ENCODE peak calls at places on chromosomes 7 and 10, in six cellular contexts. A is heart right ventricle; W is body of pancreas; Q is iPS-NIHi11; H is stimulated activated CD4-positive, alpha-beta T cell treated with anti-CD3 and anti-CD28 coated beads, Interleukin-12 subunit alpha, Interleukin-12 subunit beta, amount 100 ng/mL, for 4 hours; P is HFFc6. O is an unnamed sample.

GRCh38 chr7:139109983-139110411 is 477 bp upstream of the ZC3HAV1 start:
- DNase-seq in A (no peak), W (no peak), Q (no peak), H (no peak), P (no peak), O (no peak)

GRCh38 chr10:109633846-109634245 is 289.5 kb downstream of the XPNPEP1 start:
- DNase-seq in A (no peak), W (no peak), Q (no peak), H (no peak), P (no peak), O (no peak)

GRCh38 chr7:150735596-150736358 is 1.4 kb upstream of the GIMAP5 start:
- DNase-seq in A (no peak), W (no peak), Q (peak; percentile 44), H (no peak), P (no peak), O (no peak)

GRCh38 chr10:126041804-126042231 is 145.5 kb downstream of the FANK1 start:
- DNase-seq in A (peak; percentile 93), W (peak; percentile 81), Q (peak; percentile 80), H (peak; percentile 34), P (peak; percentile 57), O (peak; percentile 80)

GRCh38 chr10:49164587-49165188 is 23.5 kb downstream of the TMEM273 start:
- DNase-seq in A (peak; percentile 34), W (no peak), Q (peak; percentile 70), H (no peak), P (no peak), O (peak; percentile 50)

GRCh38 chr7:100407285-100408180 is 21.0 kb downstream of the ZCWPW1 start:
- DNase-seq in A (peak; percentile 41), W (no peak), Q (peak; percentile 69), H (no peak), P (peak; percentile 73), O (no peak)

GRCh38 chr7:44112231-44112996 is 8.3 kb downstream of the AEBP1 start:
- DNase-seq in A (no peak), W (peak; percentile 39), Q (peak; percentile 57), H (no peak), P (no peak), O (no peak)

GRCh38 chr10:13776861-13777301 is 190.1 kb downstream of the PRPF18 start:
- DNase-seq in A (no peak), W (no peak), Q (no peak), H (no peak), P (peak; percentile 89), O (no peak)

GRCh38 chr7:105581066-105581811 is at the start of gene EFCAB10:
- DNase-seq in A (peak; percentile 14), W (peak; percentile 68), Q (peak; percentile 93), H (peak; percentile 32), P (peak; percentile 54), O (peak; percentile 51)